ENCODE peak calls at places on chromosomes 12 and 14, in ten cellular contexts. Z is NCI-H345; C is skeletal muscle cell; U is IMR-90; A is cardiac muscle cell; M is activated CD8-positive, alpha-beta memory T cell treated with anti-CD3 and anti-CD28 coated beads, Interleukin-2, amount 50 U/mL, for 48 hours; X is activated T-helper 2 cell treated with anti-CD3 and anti-CD28 coated beads, Interferon-gamma antibody, Interleukin-2, Interleukin-4, amounts not matched to agents 10 μg/mL and 5 μg/mL and 100 μg/mL, durations not matched to agents 14 hours and 24 hours and 36 hours; F is mucosa of gallbladder; G is EL; E is right cardiac atrium. W is an unnamed sample.

GRCh38 chr12:91753649-91754048 is 392.0 kb downstream of the BTG1 start:
- DNase-seq in Z (no peak), C (no peak), U (no peak), A (no peak), M (no peak), X (no peak), F (no peak), G (no peak), E (no peak), W (no peak)

GRCh38 chr12:106249411-106250135 is 1.8 kb upstream of the CKAP4 start:
- DNase-seq in Z (no peak), C (no peak), U (no peak), A (no peak), M (no peak), X (no peak), F (no peak), G (no peak), E (no peak), W (no peak)

GRCh38 chr12:53236443-53237111 is 4.6 kb upstream of the RARG start:
- DNase-seq in Z (no peak), C (no peak), U (no peak), A (no peak), M (peak; percentile 59), X (no peak), F (no peak), G (no peak), E (no peak), W (peak; percentile 30)

GRCh38 chr14:72863216-72864006 is 30.5 kb downstream of the DPF3 start:
- DNase-seq in Z (no peak), C (no peak), U (no peak), A (no peak), M (no peak), X (no peak), F (no peak), G (no peak), E (no peak), W (no peak)

GRCh38 chr12:112524269-112524668 is 105.5 kb downstream of the PTPN11 start:
- DNase-seq in Z (no peak), C (no peak), U (no peak), A (no peak), M (no peak), X (no peak), F (no peak), G (no peak), E (no peak), W (no peak)

GRCh38 chr14:78253986-78254385 is 83.8 kb downstream of the NRXN3 start:
- DNase-seq in Z (no peak), C (peak; percentile 10), U (peak; percentile 43), A (peak; percentile 23), M (no peak), X (no peak), F (no peak), G (peak; percentile 90), E (no peak), W (no peak)

GRCh38 chr12:122336015-122336946 is 70.0 kb upstream of the VPS33A start:
- DNase-seq in Z (peak; percentile 1), C (no peak), U (peak; percentile 34), A (peak; percentile 52), M (peak; percentile 70), X (no peak), F (no peak), G (peak; percentile 45), E (peak; percentile 70), W (no peak)

GRCh38 chr12:23536293-23536692 is 413.2 kb downstream of the SOX5 start:
- DNase-seq in Z (peak; percentile 57), C (no peak), U (no peak), A (no peak), M (no peak), X (no peak), F (no peak), G (no peak), E (peak; percentile 14), W (no peak)

GRCh38 chr12:68904351-68904982 is 28.5 kb downstream of the CPM start:
- DNase-seq in Z (no peak), C (no peak), U (peak; percentile 10), A (no peak), M (no peak), X (no peak), F (no peak), G (no peak), E (no peak), W (no peak)

GRCh38 chr12:101074940-101075680 is 134.9 kb downstream of the SLC5A8 start:
- DNase-seq in Z (no peak), C (no peak), U (peak; percentile 4), A (no peak), M (no peak), X (no peak), F (no peak), G (peak; percentile 8), E (no peak), W (no peak)

GRCh38 chr12:75476076-75476475 is 4.5 kb upstream of the GLIPR1 start:
- DNase-seq in Z (no peak), C (no peak), U (no peak), A (no peak), M (no peak), X (no peak), F (no peak), G (no peak), E (no peak), W (no peak)

GRCh38 chr12:124734224-124734788 is 129.4 kb downstream of the SCARB1 start:
- DNase-seq in Z (peak; percentile 27), C (no peak), U (peak; percentile 54), A (no peak), M (no peak), X (no peak), F (peak; percentile 52), G (no peak), E (peak; percentile 79), W (no peak)

GRCh38 chr12:127230843-127231260 is 1036.1 kb upstream of the TMEM132C start:
- DNase-seq in Z (no peak), C (peak; percentile 100), U (peak; percentile 94), A (peak; percentile 65), M (no peak), X (no peak), F (no peak), G (peak; percentile 99), E (no peak), W (no peak)

GRCh38 chr14:99383457-99384428 is 96.9 kb downstream of the SETD3 start:
- DNase-seq in Z (no peak), C (no peak), U (no peak), A (no peak), M (no peak), X (no peak), F (no peak), G (no peak), E (no peak), W (no peak)

GRCh38 chr12:67827820-67828383 is 161.3 kb upstream of the IFNG-AS1 start:
- DNase-seq in Z (no peak), C (peak; percentile 87), U (peak; percentile 99), A (peak; percentile 89), M (peak; percentile 58), X (peak; percentile 11), F (peak; percentile 27), G (peak; percentile 97), E (no peak), W (peak; percentile 24)

GRCh38 chr14:88005978-88006851 is 1.3 kb downstream of the GPR65 start:
- DNase-seq in Z (no peak), C (no peak), U (no peak), A (no peak), M (peak; percentile 71), X (peak; percentile 64), F (peak; percentile 34), G (no peak), E (no peak), W (peak; percentile 54)

GRCh38 chr14:104940526-104941150 is 16.0 kb downstream of the PLD4 start:
- DNase-seq in Z (peak; percentile 3), C (no peak), U (peak; percentile 11), A (peak; percentile 11), M (no peak), X (no peak), F (no peak), G (no peak), E (no peak), W (no peak)

GRCh38 chr12:57621497-57622292 is 10.5 kb downstream of the ARHGEF25 start:
- DNase-seq in Z (peak; percentile 56), C (no peak), U (peak; percentile 11), A (peak; percentile 53), M (peak; percentile 87), X (peak; percentile 37), F (peak; percentile 46), G (peak; percentile 43), E (peak; percentile 88), W (no peak)

GRCh38 chr12:6943719-6944380 is at the start of the genes C12orf57 and RNU7-1:
- DNase-seq in Z (peak; percentile 84), C (peak; percentile 67), U (peak; percentile 89), A (peak; percentile 86), M (peak; percentile 91), X (peak; percentile 79), F (no peak), G (peak; percentile 94), E (peak; percentile 93), W (peak; percentile 61)

GRCh38 chr14:68036203-68036602 is 216.6 kb downstream of the RAD51B start:
- DNase-seq in Z (no peak), C (no peak), U (peak; percentile 31), A (no peak), M (no peak), X (no peak), F (no peak), G (no peak), E (no peak), W (no peak)

GRCh38 chr12:63403256-63403655 is 252.3 kb upstream of the AVPR1A start:
- DNase-seq in Z (no peak), C (no peak), U (no peak), A (no peak), M (no peak), X (no peak), F (no peak), G (no peak), E (no peak), W (no peak)

GRCh38 chr14:93619176-93619793 is 169.0 kb downstream of the PRIMA1 start:
- DNase-seq in Z (peak; percentile 51), C (peak; percentile 5), U (peak; percentile 50), A (peak; percentile 61), M (no peak), X (no peak), F (peak; percentile 27), G (peak; percentile 48), E (peak; percentile 53), W (no peak)

GRCh38 chr14:61480704-61481285 is 159.4 kb downstream of the PRKCH start:
- DNase-seq in Z (no peak), C (no peak), U (no peak), A (no peak), M (peak; percentile 53), X (no peak), F (no peak), G (no peak), E (no peak), W (no peak)

GRCh38 chr14:105065280-105066228 is at the start of gene GPR132:
- DNase-seq in Z (no peak), C (no peak), U (no peak), A (peak; percentile 30), M (peak; percentile 88), X (peak; percentile 88), F (peak; percentile 66), G (no peak), E (peak; percentile 67), W (peak; percentile 84)

GRCh38 chr14:89184952-89185351 is 232.1 kb downstream of the FOXN3 start:
- DNase-seq in Z (no peak), C (no peak), U (no peak), A (no peak), M (no peak), X (no peak), F (no peak), G (no peak), E (peak; percentile 67), W (no peak)

GRCh38 chr12:100295764-100296555 is 29.0 kb downstream of the SCYL2 start:
- DNase-seq in Z (no peak), C (no peak), U (peak; percentile 56), A (no peak), M (no peak), X (no peak), F (no peak), G (peak; percentile 24), E (no peak), W (no peak)

GRCh38 chr12:52945389-52946232 is 3.3 kb upstream of the KRT18 start:
- DNase-seq in Z (no peak), C (no peak), U (peak; percentile 62), A (peak; percentile 85), M (no peak), X (no peak), F (peak; percentile 88), G (peak; percentile 89), E (no peak), W (no peak)

GRCh38 chr14:25053585-25053984 is 3.6 kb upstream of the STXBP6 start:
- DNase-seq in Z (no peak), C (no peak), U (no peak), A (no peak), M (no peak), X (no peak), F (no peak), G (no peak), E (no peak), W (no peak)